ENCODE peak calls at places on chromosome 1, in seven cellular contexts. One of them, this sample, is unnamed.

GRCh38 chr1:162040657-162041056 is 17.0 kb upstream of the OLFML2B start:
- DNase-seq in astrocyte of the spinal cord: peak
- DNase-seq in pancreas: no peak
- DNase-seq in endothelial cell: no peak
- DNase-seq in brain microvascular endothelial cell: no peak
- DNase-seq in Panc1: no peak
- DNase-seq in kidney: no peak
- DNase-seq in this sample: no peak

GRCh38 chr1:34746785-34747637 is 7.8 kb upstream of the GJB5 start:
- DNase-seq in astrocyte of the spinal cord: no peak
- DNase-seq in pancreas: no peak
- DNase-seq in endothelial cell: no peak
- DNase-seq in brain microvascular endothelial cell: no peak
- DNase-seq in Panc1: no peak
- DNase-seq in kidney: no peak
- DNase-seq in this sample: no peak

GRCh38 chr1:29090937-29091618 is 32.6 kb downstream of the TMEM200B start:
- DNase-seq in astrocyte of the spinal cord: no peak
- DNase-seq in pancreas: no peak
- DNase-seq in endothelial cell: no peak
- DNase-seq in brain microvascular endothelial cell: no peak
- DNase-seq in Panc1: no peak
- DNase-seq in kidney: no peak
- DNase-seq in this sample: no peak

GRCh38 chr1:21335750-21336168 is 45.5 kb upstream of the ECE1 start:
- DNase-seq in astrocyte of the spinal cord: no peak
- DNase-seq in pancreas: peak
- DNase-seq in endothelial cell: no peak
- DNase-seq in brain microvascular endothelial cell: no peak
- DNase-seq in Panc1: no peak
- DNase-seq in kidney: no peak
- DNase-seq in this sample: no peak

GRCh38 chr1:47756006-47756405 is 241.2 kb downstream of the TRABD2B start:
- DNase-seq in astrocyte of the spinal cord: no peak
- DNase-seq in pancreas: no peak
- DNase-seq in endothelial cell: no peak
- DNase-seq in brain microvascular endothelial cell: no peak
- DNase-seq in Panc1: no peak
- DNase-seq in kidney: peak
- DNase-seq in this sample: no peak

GRCh38 chr1:236948996-236949395 is 55.2 kb downstream of the MT1HL1 start:
- DNase-seq in astrocyte of the spinal cord: no peak
- DNase-seq in pancreas: no peak
- DNase-seq in endothelial cell: no peak
- DNase-seq in brain microvascular endothelial cell: no peak
- DNase-seq in Panc1: no peak
- DNase-seq in kidney: no peak
- DNase-seq in this sample: no peak

GRCh38 chr1:14083706-14084105 is 383.7 kb downstream of the PRDM2 start:
- DNase-seq in astrocyte of the spinal cord: no peak
- DNase-seq in pancreas: no peak
- DNase-seq in endothelial cell: no peak
- DNase-seq in brain microvascular endothelial cell: no peak
- DNase-seq in Panc1: no peak
- DNase-seq in kidney: no peak
- DNase-seq in this sample: no peak

GRCh38 chr1:213138892-213139291 is 87.9 kb downstream of the RPS6KC1 start:
- DNase-seq in astrocyte of the spinal cord: peak
- DNase-seq in pancreas: no peak
- DNase-seq in endothelial cell: no peak
- DNase-seq in brain microvascular endothelial cell: peak
- DNase-seq in Panc1: no peak
- DNase-seq in kidney: no peak
- DNase-seq in this sample: no peak

GRCh38 chr1:53605181-53605580 is 133.8 kb downstream of the GLIS1 start:
- DNase-seq in astrocyte of the spinal cord: no peak
- DNase-seq in pancreas: peak
- DNase-seq in endothelial cell: no peak
- DNase-seq in brain microvascular endothelial cell: no peak
- DNase-seq in Panc1: no peak
- DNase-seq in kidney: no peak
- DNase-seq in this sample: no peak

GRCh38 chr1:6454856-6455751 is 10.9 kb downstream of the TNFRSF25 start:
- DNase-seq in astrocyte of the spinal cord: no peak
- DNase-seq in pancreas: no peak
- DNase-seq in endothelial cell: peak
- DNase-seq in brain microvascular endothelial cell: no peak
- DNase-seq in Panc1: no peak
- DNase-seq in kidney: peak
- DNase-seq in this sample: no peak

GRCh38 chr1:68278221-68278620 is 45.9 kb upstream of the WLS start:
- DNase-seq in astrocyte of the spinal cord: no peak
- DNase-seq in pancreas: no peak
- DNase-seq in endothelial cell: no peak
- DNase-seq in brain microvascular endothelial cell: no peak
- DNase-seq in Panc1: no peak
- DNase-seq in kidney: no peak
- DNase-seq in this sample: no peak

GRCh38 chr1:210372491-210372890 is 43.8 kb downstream of the HHAT start:
- DNase-seq in astrocyte of the spinal cord: no peak
- DNase-seq in pancreas: no peak
- DNase-seq in endothelial cell: no peak
- DNase-seq in brain microvascular endothelial cell: no peak
- DNase-seq in Panc1: peak
- DNase-seq in kidney: no peak
- DNase-seq in this sample: no peak

GRCh38 chr1:1120096-1120495 is 4.2 kb upstream of the C1orf159 start:
- DNase-seq in astrocyte of the spinal cord: no peak
- DNase-seq in pancreas: peak
- DNase-seq in endothelial cell: no peak
- DNase-seq in brain microvascular endothelial cell: no peak
- DNase-seq in Panc1: no peak
- DNase-seq in kidney: peak
- DNase-seq in this sample: no peak

GRCh38 chr1:70220015-70220414 is 1.2 kb upstream of the SRSF11 start:
- DNase-seq in astrocyte of the spinal cord: no peak
- DNase-seq in pancreas: no peak
- DNase-seq in endothelial cell: no peak
- DNase-seq in brain microvascular endothelial cell: no peak
- DNase-seq in Panc1: no peak
- DNase-seq in kidney: no peak
- DNase-seq in this sample: no peak

GRCh38 chr1:175599212-175599681 is 144.1 kb downstream of the TNR start:
- DNase-seq in astrocyte of the spinal cord: no peak
- DNase-seq in pancreas: no peak
- DNase-seq in endothelial cell: no peak
- DNase-seq in brain microvascular endothelial cell: no peak
- DNase-seq in Panc1: no peak
- DNase-seq in kidney: no peak
- DNase-seq in this sample: no peak

GRCh38 chr1:24385160-24385939 is 28.2 kb downstream of the STPG1 start:
- DNase-seq in astrocyte of the spinal cord: peak
- DNase-seq in pancreas: no peak
- DNase-seq in endothelial cell: peak
- DNase-seq in brain microvascular endothelial cell: peak
- DNase-seq in Panc1: no peak
- DNase-seq in kidney: no peak
- DNase-seq in this sample: no peak
- TF ChIP-seq CTCF in astrocyte of the spinal cord: peak
- TF ChIP-seq CTCF in pancreas: no peak
- TF ChIP-seq CTCF in endothelial cell: peak
- TF ChIP-seq CTCF in brain microvascular endothelial cell: peak
- TF ChIP-seq CTCF in Panc1: peak
- TF ChIP-seq CTCF in kidney: peak
- TF ChIP-seq CTCF in this sample: peak

GRCh38 chr1:84782881-84783280 is 92.6 kb upstream of the SSX2IP start:
- DNase-seq in astrocyte of the spinal cord: no peak
- DNase-seq in pancreas: no peak
- DNase-seq in endothelial cell: no peak
- DNase-seq in brain microvascular endothelial cell: no peak
- DNase-seq in Panc1: no peak
- DNase-seq in kidney: no peak
- DNase-seq in this sample: no peak

GRCh38 chr1:84785231-84785630 is 95.0 kb upstream of the SSX2IP start:
- DNase-seq in astrocyte of the spinal cord: no peak
- DNase-seq in pancreas: no peak
- DNase-seq in endothelial cell: no peak
- DNase-seq in brain microvascular endothelial cell: no peak
- DNase-seq in Panc1: no peak
- DNase-seq in kidney: no peak
- DNase-seq in this sample: no peak

GRCh38 chr1:84776639-84777038 is 86.4 kb upstream of the SSX2IP start:
- DNase-seq in astrocyte of the spinal cord: peak
- DNase-seq in pancreas: no peak
- DNase-seq in endothelial cell: no peak
- DNase-seq in brain microvascular endothelial cell: no peak
- DNase-seq in Panc1: no peak
- DNase-seq in kidney: no peak
- DNase-seq in this sample: no peak

GRCh38 chr1:84780000-84780716 is 89.9 kb upstream of the SSX2IP start:
- DNase-seq in astrocyte of the spinal cord: no peak
- DNase-seq in pancreas: no peak
- DNase-seq in endothelial cell: no peak
- DNase-seq in brain microvascular endothelial cell: no peak
- DNase-seq in Panc1: no peak
- DNase-seq in kidney: no peak
- DNase-seq in this sample: no peak

GRCh38 chr1:84782311-84782771 is 92.1 kb upstream of the SSX2IP start:
- DNase-seq in astrocyte of the spinal cord: peak
- DNase-seq in pancreas: peak
- DNase-seq in endothelial cell: peak
- DNase-seq in brain microvascular endothelial cell: peak
- DNase-seq in Panc1: peak
- DNase-seq in kidney: peak
- DNase-seq in this sample: no peak
- TF ChIP-seq CTCF in astrocyte of the spinal cord: peak
- TF ChIP-seq CTCF in pancreas: peak
- TF ChIP-seq CTCF in endothelial cell: peak
- TF ChIP-seq CTCF in brain microvascular endothelial cell: peak
- TF ChIP-seq CTCF in Panc1: peak
- TF ChIP-seq CTCF in kidney: peak
- TF ChIP-seq CTCF in this sample: peak

GRCh38 chr1:207050428-207050767 is 610 bp downstream of the YOD1 start:
- DNase-seq in astrocyte of the spinal cord: no peak
- DNase-seq in pancreas: no peak
- DNase-seq in endothelial cell: no peak
- DNase-seq in brain microvascular endothelial cell: no peak
- DNase-seq in Panc1: no peak
- DNase-seq in kidney: no peak
- DNase-seq in this sample: no peak

GRCh38 chr1:207050768-207051614 is at the start of gene YOD1:
- DNase-seq in astrocyte of the spinal cord: peak
- DNase-seq in pancreas: peak
- DNase-seq in endothelial cell: peak
- DNase-seq in brain microvascular endothelial cell: peak
- DNase-seq in Panc1: peak
- DNase-seq in kidney: peak
- DNase-seq in this sample: peak

GRCh38 chr1:207051615-207051943 is 571 bp upstream of the YOD1 start:
- DNase-seq in astrocyte of the spinal cord: no peak
- DNase-seq in pancreas: no peak
- DNase-seq in endothelial cell: no peak
- DNase-seq in brain microvascular endothelial cell: no peak
- DNase-seq in Panc1: no peak
- DNase-seq in kidney: no peak
- DNase-seq in this sample: no peak

GRCh38 chr1:207054476-207054875 is 1.4 kb downstream of the PFKFB2 start:
- DNase-seq in astrocyte of the spinal cord: no peak
- DNase-seq in pancreas: no peak
- DNase-seq in endothelial cell: no peak
- DNase-seq in brain microvascular endothelial cell: no peak
- DNase-seq in Panc1: no peak
- DNase-seq in kidney: no peak
- DNase-seq in this sample: no peak

DNA sequence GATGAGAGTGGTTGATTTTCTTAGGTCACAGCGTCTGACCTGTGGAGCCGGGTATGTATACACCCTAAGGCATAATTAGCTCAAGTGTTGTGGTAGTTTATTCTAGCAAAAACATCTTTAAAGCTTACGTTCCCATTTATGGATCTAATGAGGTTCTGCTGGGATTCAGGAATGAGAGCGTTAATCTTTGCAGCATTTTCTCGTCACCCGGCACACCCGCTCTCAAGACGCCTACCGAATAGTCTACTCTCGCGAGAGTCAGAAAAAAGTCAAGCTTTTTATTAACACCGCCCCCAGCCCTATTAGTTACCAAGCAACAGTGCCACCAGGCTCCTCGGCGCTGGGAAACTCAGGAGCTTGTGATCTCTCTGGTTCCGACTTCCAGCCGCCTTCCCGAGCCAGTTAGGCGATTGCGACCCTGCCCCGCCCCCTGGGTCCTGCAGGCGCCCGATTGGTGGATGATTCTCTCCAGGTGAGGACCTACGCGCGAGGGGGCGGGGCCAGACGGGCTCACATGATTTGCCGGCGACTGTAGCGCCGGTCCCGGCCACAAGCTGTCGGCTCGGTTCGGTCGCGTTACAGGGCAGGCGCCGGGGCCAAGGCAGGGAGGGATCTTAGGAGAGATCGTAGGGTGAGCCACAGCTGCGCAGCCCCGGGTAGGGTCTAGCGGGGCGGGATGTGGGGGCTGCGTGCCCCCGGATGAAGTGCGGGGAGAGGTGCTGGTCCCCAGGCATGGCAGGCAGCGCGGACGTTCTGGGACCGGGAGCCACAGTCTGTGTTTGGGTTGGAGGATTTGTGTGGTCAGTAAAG is at the start of gene PFKFB2:
- DNase-seq in astrocyte of the spinal cord: peak
- DNase-seq in pancreas: peak
- DNase-seq in endothelial cell: peak
- DNase-seq in brain microvascular endothelial cell: peak
- DNase-seq in Panc1: peak
- DNase-seq in kidney: peak
- DNase-seq in this sample: peak
- TF ChIP-seq CTCF in astrocyte of the spinal cord: no peak
- TF ChIP-seq CTCF in pancreas: no peak
- TF ChIP-seq CTCF in endothelial cell: peak
- TF ChIP-seq CTCF in brain microvascular endothelial cell: no peak
- TF ChIP-seq CTCF in Panc1: no peak
- TF ChIP-seq CTCF in kidney: peak
- TF ChIP-seq CTCF in this sample: no peak

GRCh38 chr1:62037274-62037673 is 157.4 kb upstream of the L1TD1 start:
- DNase-seq in astrocyte of the spinal cord: no peak
- DNase-seq in pancreas: no peak
- DNase-seq in endothelial cell: no peak
- DNase-seq in brain microvascular endothelial cell: no peak
- DNase-seq in Panc1: no peak
- DNase-seq in kidney: no peak
- DNase-seq in this sample: no peak

GRCh38 chr1:62040973-62041372 is 153.7 kb upstream of the L1TD1 start:
- DNase-seq in astrocyte of the spinal cord: no peak
- DNase-seq in pancreas: no peak
- DNase-seq in endothelial cell: no peak
- DNase-seq in brain microvascular endothelial cell: no peak
- DNase-seq in Panc1: no peak
- DNase-seq in kidney: no peak
- DNase-seq in this sample: no peak

GRCh38 chr1:62034790-62035189 is 159.9 kb upstream of the L1TD1 start:
- DNase-seq in astrocyte of the spinal cord: no peak
- DNase-seq in pancreas: no peak
- DNase-seq in endothelial cell: no peak
- DNase-seq in brain microvascular endothelial cell: no peak
- DNase-seq in Panc1: no peak
- DNase-seq in kidney: no peak
- DNase-seq in this sample: no peak

GRCh38 chr1:62040450-62040849 is 154.2 kb upstream of the L1TD1 start:
- DNase-seq in astrocyte of the spinal cord: no peak
- DNase-seq in pancreas: no peak
- DNase-seq in endothelial cell: no peak
- DNase-seq in brain microvascular endothelial cell: no peak
- DNase-seq in Panc1: no peak
- DNase-seq in kidney: no peak
- DNase-seq in this sample: no peak

GRCh38 chr1:62038594-62039284 is 155.9 kb upstream of the L1TD1 start:
- DNase-seq in astrocyte of the spinal cord: no peak
- DNase-seq in pancreas: no peak
- DNase-seq in endothelial cell: no peak
- DNase-seq in brain microvascular endothelial cell: no peak
- DNase-seq in Panc1: no peak
- DNase-seq in kidney: no peak
- DNase-seq in this sample: no peak
- TF ChIP-seq CTCF in astrocyte of the spinal cord: no peak
- TF ChIP-seq CTCF in pancreas: no peak
- TF ChIP-seq CTCF in endothelial cell: peak
- TF ChIP-seq CTCF in brain microvascular endothelial cell: peak
- TF ChIP-seq CTCF in Panc1: peak
- TF ChIP-seq CTCF in kidney: no peak
- TF ChIP-seq CTCF in this sample: no peak

This sample was measured in D721Med.